ENCODE peak calls at places on chromosome 7, in seven cellular contexts. V is left lung, C is right lobe of liver, Y is astrocyte of the spinal cord, S is HFF-Myc, N is GM13977, X is retinal pigment epithelial cell. U is an unnamed sample.

GRCh38 chr7:144474800-144475521 is 71.5 kb upstream of the NOBOX start:
- DNase-seq in Y (no peak), X (no peak), C (no peak), N (no peak), S (no peak), V (no peak), U (no peak)

GRCh38 chr7:85730016-85730415 is 543.2 kb upstream of the SEMA3D start:
- DNase-seq in N (no peak), V (no peak), Y (no peak), S (no peak), X (no peak), C (no peak), U (no peak)

GRCh38 chr7:52777423-52777822 is 258.0 kb upstream of the POM121L12 start:
- DNase-seq in V (no peak), N (no peak), S (no peak), C (no peak), X (no peak), Y (no peak), U (no peak)

GRCh38 chr7:378551-379455 is 88.8 kb downstream of the FOXL3 start:
- DNase-seq in V (peak; percentile 81), C (peak; percentile 49), Y (no peak), X (no peak), S (no peak), N (peak; percentile 18), U (peak; percentile 7)

GRCh38 chr7:76020031-76020714 is 25.8 kb upstream of the TMEM120A start:
- DNase-seq in N (peak; percentile 77), X (peak; percentile 4), Y (peak; percentile 51), S (peak; percentile 30), V (peak; percentile 92), C (peak; percentile 81), U (peak; percentile 30)

GRCh38 chr7:116906391-116906790 is 44.0 kb downstream of the CAPZA2 start:
- DNase-seq in X (no peak), C (no peak), Y (no peak), N (no peak), S (no peak), V (no peak), U (no peak)

GRCh38 chr7:111239437-111239836 is 148.5 kb downstream of the LRRN3 start:
- DNase-seq in C (no peak), X (no peak), Y (no peak), V (no peak), S (no peak), N (no peak), U (no peak)

GRCh38 chr7:2477447-2478386 is 1.5 kb upstream of the GRIFIN start:
- DNase-seq in V (peak; percentile 93), X (no peak), N (peak; percentile 86), Y (peak; percentile 50), S (no peak), C (peak; percentile 66), U (peak; percentile 48)

GRCh38 chr7:44693641-44694313 is 54.9 kb upstream of the ZMIZ2 start:
- DNase-seq in V (no peak), C (no peak), N (no peak), S (no peak), Y (peak; percentile 89), X (no peak), U (no peak)

GRCh38 chr7:65722361-65722792 is 150.5 kb upstream of the VKORC1L1 start:
- DNase-seq in N (peak; percentile 58), Y (peak; percentile 18), X (no peak), S (no peak), V (no peak), C (peak; percentile 61), U (peak; percentile 58)

GRCh38 chr7:23474829-23475578 is 4.7 kb upstream of the IGF2BP3 start:
- DNase-seq in X (no peak), Y (peak; percentile 59), S (no peak), V (no peak), N (no peak), C (no peak), U (no peak)

GRCh38 chr7:983182-984071 is 446 bp downstream of the CYP2W1 start:
- DNase-seq in Y (no peak), V (peak; percentile 71), S (no peak), N (no peak), C (no peak), X (no peak), U (no peak)

GRCh38 chr7:21999896-22000295 is 54.2 kb upstream of the CDCA7L start:
- DNase-seq in N (no peak), Y (peak; percentile 13), X (no peak), S (no peak), V (no peak), C (no peak), U (no peak)

GRCh38 chr7:4958477-4959301 is at the start of gene MMD2:
- DNase-seq in S (no peak), Y (no peak), N (no peak), C (peak; percentile 46), V (peak; percentile 77), X (no peak), U (no peak)

GRCh38 chr7:2010551-2011265 is 222.0 kb downstream of the MAD1L1 start:
- DNase-seq in X (no peak), C (peak; percentile 36), V (peak; percentile 65), N (no peak), Y (no peak), S (no peak), U (no peak)

GRCh38 chr7:137146552-137146961 is 197.0 kb downstream of the PTN start:
- DNase-seq in V (no peak), S (peak; percentile 75), C (no peak), Y (peak; percentile 94), N (no peak), X (peak; percentile 51), U (no peak)

GRCh38 chr7:22255834-22256233 is 101.1 kb downstream of the RAPGEF5 start:
- DNase-seq in X (no peak), N (no peak), C (no peak), S (no peak), Y (no peak), V (no peak), U (no peak)

GRCh38 chr7:6157685-6158423 is 114.6 kb downstream of the CYTH3 start:
- DNase-seq in Y (no peak), V (no peak), S (no peak), N (no peak), X (no peak), C (no peak), U (no peak)

GRCh38 chr7:106660862-106661720 is at the start of gene CCDC71L:
- DNase-seq in Y (peak; percentile 97), N (peak; percentile 94), S (peak; percentile 78), C (peak; percentile 95), X (peak; percentile 71), V (peak; percentile 97), U (peak; percentile 75)

GRCh38 chr7:135734343-135734689 is 6.3 kb upstream of the SLC13A4 start:
- DNase-seq in C (no peak), Y (no peak), S (no peak), V (no peak), N (no peak), X (no peak), U (no peak)

DNA sequence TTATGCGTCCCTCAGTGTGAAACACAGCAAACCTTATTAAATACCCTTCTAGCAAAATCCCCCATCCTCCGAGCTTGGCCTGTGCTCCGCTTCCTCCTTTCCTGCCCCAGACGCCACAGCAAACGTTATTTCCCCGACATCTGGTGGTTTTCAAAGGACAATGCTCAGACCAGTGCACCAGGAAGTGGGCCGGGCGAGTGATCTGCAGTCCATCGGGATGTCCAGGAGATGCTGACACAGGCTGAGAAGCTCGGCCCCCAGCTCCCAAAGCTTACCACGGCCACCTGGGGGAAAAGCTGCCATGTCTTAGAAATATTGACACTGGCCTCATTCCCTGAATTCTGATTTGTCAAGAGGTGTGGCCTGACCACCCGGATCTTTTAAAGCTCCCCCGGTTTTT is 129.5 kb downstream of the PTPRN2 start:
- DNase-seq in V (no peak), C (no peak), X (no peak), N (no peak), Y (no peak), S (no peak), U (no peak)
- TF ChIP-seq CTCF in V (no peak), C (no peak), X (no peak), N (no peak), Y (no peak), S (no peak), U (no peak)

DNA sequence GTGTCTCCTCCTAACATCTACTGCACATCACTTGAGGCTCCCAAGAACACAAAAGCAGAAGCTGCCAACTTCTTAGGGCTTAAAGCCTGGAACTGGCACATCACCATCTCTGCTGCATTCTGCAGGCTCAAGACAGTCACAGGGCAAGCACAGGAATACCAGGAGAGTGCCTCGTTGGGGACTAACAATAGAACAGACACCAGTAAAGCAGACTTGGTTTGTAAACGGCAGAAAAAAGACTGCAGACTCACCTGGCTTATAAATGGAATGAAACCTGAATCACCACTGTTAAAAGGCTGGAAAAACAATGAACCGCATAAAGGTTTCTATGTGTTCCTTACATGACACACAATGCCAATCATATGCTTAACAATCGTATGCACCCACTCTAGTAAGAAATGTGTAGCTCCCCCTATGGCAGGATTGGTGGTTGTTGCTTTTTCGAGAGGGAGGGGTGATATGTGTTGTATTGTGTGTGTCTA is 12.8 kb downstream of the RHEB start:
- DNase-seq in C (no peak), V (no peak), X (no peak), Y (no peak), S (no peak), N (no peak), U (no peak)
- TF ChIP-seq CTCF in C (no peak), V (no peak), X (peak; percentile 41), Y (no peak), S (no peak), N (no peak), U (no peak)

DNA sequence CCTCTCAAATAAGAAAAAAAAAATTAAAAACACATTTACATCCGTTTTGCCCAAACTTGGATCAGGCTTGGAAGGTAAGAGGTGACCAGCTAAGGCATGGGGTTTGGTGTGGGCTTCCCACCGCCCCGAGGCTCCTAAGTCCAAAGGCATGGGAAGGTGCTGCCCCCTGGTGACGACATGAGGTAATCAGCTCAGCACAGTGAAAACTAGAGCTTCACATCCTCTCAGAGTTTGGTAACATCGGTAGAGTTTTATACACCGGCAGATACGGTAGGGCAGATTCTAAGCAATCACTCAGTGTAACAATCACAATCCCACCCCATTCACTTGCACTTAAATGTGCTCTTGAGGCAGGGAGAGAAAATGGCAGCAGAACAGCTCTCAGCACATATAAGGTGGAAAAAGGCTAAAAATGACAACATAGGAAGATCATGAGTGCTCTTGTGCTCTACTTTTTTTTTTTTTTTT is 266.6 kb downstream of the ELMO1 start:
- DNase-seq in V (peak; percentile 87), S (peak; percentile 32), C (peak; percentile 73), N (peak; percentile 61), Y (peak; percentile 74), X (peak; percentile 14), U (peak; percentile 81)
- TF ChIP-seq CTCF in V (peak; percentile 88), S (peak; percentile 81), C (peak; percentile 91), N (peak; percentile 90), Y (peak; percentile 84), X (peak; percentile 92), U (peak; percentile 94)

GRCh38 chr7:33108591-33108930 is 643 bp downstream of the RP9 start:
- DNase-seq in X (no peak), N (no peak), V (no peak), S (no peak), C (no peak), Y (no peak), U (no peak)
- TF ChIP-seq CTCF in X (peak; percentile 16), N (no peak), V (no peak), S (no peak), C (no peak), Y (peak; percentile 5), U (peak; percentile 16)

DNA sequence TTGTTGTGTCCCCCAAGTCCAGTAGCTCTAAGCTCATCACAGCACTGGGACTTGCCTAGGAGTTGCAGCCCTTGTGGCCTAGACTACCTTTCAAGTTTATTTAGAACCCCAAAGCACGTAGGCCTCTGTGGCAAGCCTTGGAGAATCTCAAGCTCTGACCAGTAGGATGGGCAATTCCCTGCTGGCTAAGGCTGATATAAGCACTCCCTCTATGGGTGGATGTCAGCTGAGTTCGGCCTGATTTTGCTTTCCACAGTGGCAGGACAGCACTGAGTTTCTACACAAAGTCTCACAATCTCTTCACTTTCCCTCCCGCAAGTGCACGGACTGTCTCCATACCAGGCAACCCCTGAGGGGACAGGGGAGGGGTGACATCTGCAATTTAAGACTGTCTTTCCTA is 886.4 kb upstream of the LRRN3 start:
- DNase-seq in Y (no peak), X (no peak), S (no peak), N (no peak), V (no peak), C (no peak), U (no peak)
- TF ChIP-seq CTCF in Y (peak; percentile 36), X (peak; percentile 43), S (peak; percentile 11), N (no peak), V (no peak), C (no peak), U (peak; percentile 26)